ENCODE peak calls at places on chromosome 1, in four cellular contexts. One of them, this sample, is unnamed.

GRCh38 chr1:6645022-6645421 is 20.4 kb downstream of the THAP3 start:
- DNase-seq in left lung: no peak
- DNase-seq in CD8-positive, alpha-beta memory T cell: no peak
- DNase-seq in fibroblast of lung: no peak
- DNase-seq in this sample: no peak

GRCh38 chr1:222618880-222619321 is 1.0 kb downstream of the MIA3 start:
- DNase-seq in left lung: peak; percentile 36
- DNase-seq in CD8-positive, alpha-beta memory T cell: no peak
- DNase-seq in fibroblast of lung: peak; percentile 35
- DNase-seq in this sample: no peak

GRCh38 chr1:168531605-168532345 is 12.0 kb downstream of the XCL2 start:
- DNase-seq in fibroblast of lung: no peak
- DNase-seq in left lung: no peak
- DNase-seq in CD8-positive, alpha-beta memory T cell: peak; percentile 56
- DNase-seq in this sample: no peak

GRCh38 chr1:214006845-214007244 is 19.1 kb downstream of the PROX1 start:
- DNase-seq in left lung: no peak
- DNase-seq in CD8-positive, alpha-beta memory T cell: no peak
- DNase-seq in fibroblast of lung: no peak
- DNase-seq in this sample: no peak

GRCh38 chr1:42747125-42747524 is 7.1 kb upstream of the CLDN19 start:
- DNase-seq in CD8-positive, alpha-beta memory T cell: peak; percentile 33
- DNase-seq in fibroblast of lung: peak; percentile 20
- DNase-seq in left lung: no peak
- DNase-seq in this sample: peak; percentile 72

GRCh38 chr1:53369761-53370160 is 41.9 kb upstream of the LRP8 start:
- DNase-seq in left lung: no peak
- DNase-seq in fibroblast of lung: no peak
- DNase-seq in CD8-positive, alpha-beta memory T cell: no peak
- DNase-seq in this sample: no peak

GRCh38 chr1:221576268-221576667 is 165.6 kb downstream of the DUSP10 start:
- DNase-seq in fibroblast of lung: peak; percentile 83
- DNase-seq in left lung: no peak
- DNase-seq in CD8-positive, alpha-beta memory T cell: no peak
- DNase-seq in this sample: no peak

GRCh38 chr1:67825596-67825995 is 7.7 kb downstream of the GNG12 start:
- DNase-seq in fibroblast of lung: no peak
- DNase-seq in left lung: no peak
- DNase-seq in CD8-positive, alpha-beta memory T cell: no peak
- DNase-seq in this sample: no peak

GRCh38 chr1:231799363-231799986 is 172.9 kb downstream of the DISC1 start:
- DNase-seq in fibroblast of lung: peak; percentile 29
- DNase-seq in left lung: no peak
- DNase-seq in CD8-positive, alpha-beta memory T cell: no peak
- DNase-seq in this sample: no peak

GRCh38 chr1:162070094-162070748 is 730 bp downstream of the NOS1AP start:
- DNase-seq in CD8-positive, alpha-beta memory T cell: peak; percentile 7
- DNase-seq in fibroblast of lung: no peak
- DNase-seq in left lung: peak; percentile 51
- DNase-seq in this sample: peak; percentile 54

GRCh38 chr1:31372961-31373896 is at the start of gene FABP3:
- DNase-seq in CD8-positive, alpha-beta memory T cell: peak; percentile 10
- DNase-seq in left lung: peak; percentile 87
- DNase-seq in fibroblast of lung: peak; percentile 78
- DNase-seq in this sample: peak; percentile 90

GRCh38 chr1:159752135-159752580 is 28.6 kb upstream of the DUSP23 start:
- DNase-seq in fibroblast of lung: peak; percentile 65
- DNase-seq in left lung: peak; percentile 75
- DNase-seq in CD8-positive, alpha-beta memory T cell: no peak
- DNase-seq in this sample: peak; percentile 73

GRCh38 chr1:154326546-154327465 is 1.5 kb downstream of the ATP8B2 start:
- DNase-seq in CD8-positive, alpha-beta memory T cell: no peak
- DNase-seq in left lung: no peak
- DNase-seq in fibroblast of lung: peak; percentile 93
- DNase-seq in this sample: peak; percentile 83

GRCh38 chr1:58431847-58432246 is 114.7 kb downstream of the OMA1 start:
- DNase-seq in fibroblast of lung: no peak
- DNase-seq in CD8-positive, alpha-beta memory T cell: no peak
- DNase-seq in left lung: no peak
- DNase-seq in this sample: no peak

GRCh38 chr1:89757532-89757931 is 63.3 kb upstream of the LRRC8D start:
- DNase-seq in left lung: peak; percentile 69
- DNase-seq in CD8-positive, alpha-beta memory T cell: peak; percentile 59
- DNase-seq in fibroblast of lung: peak; percentile 53
- DNase-seq in this sample: peak; percentile 39

GRCh38 chr1:211259596-211260126 is 495 bp downstream of the RCOR3 start:
- DNase-seq in CD8-positive, alpha-beta memory T cell: no peak
- DNase-seq in left lung: peak; percentile 77
- DNase-seq in fibroblast of lung: peak; percentile 69
- DNase-seq in this sample: peak; percentile 82

GRCh38 chr1:204431310-204432184 is 19.9 kb upstream of the PPP1R15B start:
- DNase-seq in fibroblast of lung: peak; percentile 88
- DNase-seq in CD8-positive, alpha-beta memory T cell: peak; percentile 66
- DNase-seq in left lung: peak; percentile 80
- DNase-seq in this sample: peak; percentile 91

GRCh38 chr1:241375906-241376305 is 18.9 kb upstream of the RGS7 start:
- DNase-seq in fibroblast of lung: peak; percentile 8
- DNase-seq in left lung: no peak
- DNase-seq in CD8-positive, alpha-beta memory T cell: no peak
- DNase-seq in this sample: no peak

GRCh38 chr1:154969741-154970452 is 650 bp downstream of the SHC1 start:
- DNase-seq in CD8-positive, alpha-beta memory T cell: no peak
- DNase-seq in left lung: no peak
- DNase-seq in fibroblast of lung: no peak
- DNase-seq in this sample: peak; percentile 46

GRCh38 chr1:164602480-164603093 is 43.6 kb downstream of the PBX1 start:
- DNase-seq in fibroblast of lung: peak; percentile 59
- DNase-seq in CD8-positive, alpha-beta memory T cell: no peak
- DNase-seq in left lung: peak; percentile 66
- DNase-seq in this sample: peak; percentile 73

GRCh38 chr1:157156058-157156541 is 17.9 kb upstream of the ETV3 start:
- DNase-seq in fibroblast of lung: peak; percentile 56
- DNase-seq in CD8-positive, alpha-beta memory T cell: peak; percentile 68
- DNase-seq in left lung: peak; percentile 79
- DNase-seq in this sample: peak; percentile 74

GRCh38 chr1:209363112-209363511 is 220.4 kb upstream of the CAMK1G start:
- DNase-seq in left lung: no peak
- DNase-seq in fibroblast of lung: no peak
- DNase-seq in CD8-positive, alpha-beta memory T cell: no peak
- DNase-seq in this sample: no peak

GRCh38 chr1:34781071-34781843 is at the start of gene GJB3:
- DNase-seq in CD8-positive, alpha-beta memory T cell: no peak
- DNase-seq in left lung: peak; percentile 29
- DNase-seq in fibroblast of lung: no peak
- DNase-seq in this sample: peak; percentile 30

GRCh38 chr1:216346521-216346920 is 76.7 kb downstream of the USH2A start:
- DNase-seq in CD8-positive, alpha-beta memory T cell: no peak
- DNase-seq in fibroblast of lung: no peak
- DNase-seq in left lung: no peak
- DNase-seq in this sample: no peak

GRCh38 chr1:39434797-39435395 is 56.5 kb upstream of the BMP8A start:
- DNase-seq in CD8-positive, alpha-beta memory T cell: no peak
- DNase-seq in left lung: no peak
- DNase-seq in fibroblast of lung: no peak
- DNase-seq in this sample: no peak

GRCh38 chr1:36650200-36651065 is 167.7 kb upstream of the CSF3R start:
- DNase-seq in left lung: peak; percentile 37
- DNase-seq in CD8-positive, alpha-beta memory T cell: peak; percentile 19
- DNase-seq in fibroblast of lung: peak; percentile 25
- DNase-seq in this sample: peak; percentile 59

GRCh38 chr1:83818916-83819315 is 180.0 kb downstream of the TTLL7 start:
- DNase-seq in fibroblast of lung: peak; percentile 79
- DNase-seq in CD8-positive, alpha-beta memory T cell: no peak
- DNase-seq in left lung: peak; percentile 33
- DNase-seq in this sample: no peak

GRCh38 chr1:184840596-184840995 is 85.9 kb upstream of the EDEM3 start:
- DNase-seq in fibroblast of lung: no peak
- DNase-seq in CD8-positive, alpha-beta memory T cell: peak; percentile 6
- DNase-seq in left lung: no peak
- DNase-seq in this sample: no peak

GRCh38 chr1:8023995-8024313 is 2.2 kb downstream of the ERRFI1 start:
- DNase-seq in fibroblast of lung: no peak
- DNase-seq in left lung: no peak
- DNase-seq in CD8-positive, alpha-beta memory T cell: no peak
- DNase-seq in this sample: no peak
- H3K4me3 ChIP-seq in fibroblast of lung: peak overlapping the region; percentile 25
- H3K4me3 ChIP-seq in left lung: peak overlapping the region; percentile 74
- H3K4me3 ChIP-seq in CD8-positive, alpha-beta memory T cell: no peak overlapping the region
- H3K4me3 ChIP-seq in this sample: peak overlapping the region; percentile 74

DNA sequence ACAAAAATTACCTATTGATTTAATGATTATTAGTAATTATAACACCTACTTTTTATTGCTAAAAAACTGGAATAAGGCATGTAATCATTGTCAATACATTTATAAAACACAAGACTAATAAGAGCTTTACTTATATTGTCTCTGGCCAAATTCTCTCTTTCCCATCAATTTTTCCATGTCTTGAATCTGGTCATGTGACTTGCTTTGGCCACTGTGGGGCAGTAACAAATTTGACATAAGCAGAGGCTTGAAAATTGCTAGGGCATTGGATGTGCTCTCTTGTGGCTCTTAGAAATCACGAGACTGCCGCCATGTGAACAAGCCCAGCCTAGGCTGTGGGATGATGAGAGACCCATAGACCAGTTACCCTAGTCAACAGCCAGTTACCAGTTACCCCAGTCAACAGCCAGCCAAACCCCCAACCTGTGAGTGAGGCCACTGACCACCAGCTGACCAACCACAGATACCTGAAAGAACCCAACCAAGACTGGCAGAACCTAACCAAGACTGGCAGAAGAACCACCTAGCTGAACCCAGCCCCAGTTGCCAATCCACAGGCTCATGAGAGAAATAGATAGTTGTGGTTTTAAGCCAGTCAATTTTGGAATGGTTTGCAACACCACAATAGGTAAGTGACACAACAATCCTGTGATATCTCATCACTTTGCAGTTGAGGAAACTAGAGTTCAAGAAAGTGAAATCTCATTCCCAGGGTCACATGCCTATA is 8.8 kb downstream of the KLHDC7A start:
- DNase-seq in CD8-positive, alpha-beta memory T cell: no peak
- DNase-seq in left lung: no peak
- DNase-seq in fibroblast of lung: no peak
- DNase-seq in this sample: no peak
- H3K4me3 ChIP-seq in CD8-positive, alpha-beta memory T cell: no peak overlapping the region
- H3K4me3 ChIP-seq in left lung: no peak overlapping the region
- H3K4me3 ChIP-seq in fibroblast of lung: no peak overlapping the region
- H3K4me3 ChIP-seq in this sample: no peak overlapping the region

DNA sequence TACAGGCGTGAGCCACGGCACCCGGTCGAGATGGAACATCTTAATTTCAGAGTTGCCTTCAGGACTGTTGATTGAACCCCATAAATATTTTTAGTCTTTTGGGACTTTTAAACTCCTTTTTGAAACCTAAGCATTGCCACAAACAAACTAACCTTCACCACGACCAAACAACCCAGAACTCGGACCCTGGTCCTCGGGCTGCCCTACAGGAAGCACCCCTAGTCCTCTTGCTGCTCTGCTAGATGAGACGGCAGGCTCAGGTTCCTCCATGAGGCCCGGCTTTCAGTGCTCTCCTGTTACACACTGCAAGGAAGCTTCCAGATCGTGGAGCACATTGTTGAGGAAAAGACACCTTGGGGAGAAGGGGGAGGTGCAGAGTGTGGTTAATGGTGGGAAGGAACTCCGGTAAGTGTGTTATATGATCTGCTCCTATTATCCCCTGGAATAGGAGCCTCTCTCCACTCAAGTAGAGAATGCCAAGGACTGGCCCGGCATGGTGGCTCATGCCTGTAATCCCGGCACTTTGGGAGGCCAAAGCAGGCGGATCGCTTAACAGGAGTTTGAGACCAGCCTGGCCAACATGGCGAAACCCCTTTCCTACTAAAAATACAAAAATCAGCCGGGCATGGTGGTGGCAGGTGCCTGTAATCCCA is 5.7 kb downstream of the EPHX1 start:
- DNase-seq in CD8-positive, alpha-beta memory T cell: no peak
- DNase-seq in fibroblast of lung: no peak
- DNase-seq in left lung: no peak
- DNase-seq in this sample: no peak
- H3K4me3 ChIP-seq in CD8-positive, alpha-beta memory T cell: no peak overlapping the region
- H3K4me3 ChIP-seq in fibroblast of lung: no peak overlapping the region
- H3K4me3 ChIP-seq in left lung: no peak overlapping the region
- H3K4me3 ChIP-seq in this sample: no peak overlapping the region

GRCh38 chr1:1430114-1430982 is 5.1 kb upstream of the VWA1 start:
- DNase-seq in CD8-positive, alpha-beta memory T cell: no peak
- DNase-seq in fibroblast of lung: peak; percentile 75
- DNase-seq in left lung: peak; percentile 71
- DNase-seq in this sample: peak; percentile 90

GRCh38 chr1:1432951-1433803 is 2.3 kb upstream of the VWA1 start:
- DNase-seq in fibroblast of lung: no peak
- DNase-seq in left lung: peak; percentile 91
- DNase-seq in CD8-positive, alpha-beta memory T cell: no peak
- DNase-seq in this sample: peak; percentile 76

GRCh38 chr1:1431006-1431844 is 4.3 kb upstream of the VWA1 start:
- DNase-seq in CD8-positive, alpha-beta memory T cell: no peak
- DNase-seq in fibroblast of lung: no peak
- DNase-seq in left lung: no peak
- DNase-seq in this sample: no peak

GRCh38 chr1:1432566-1432950 is 2.9 kb upstream of the VWA1 start:
- DNase-seq in left lung: no peak
- DNase-seq in fibroblast of lung: no peak
- DNase-seq in CD8-positive, alpha-beta memory T cell: no peak
- DNase-seq in this sample: no peak

GRCh38 chr1:1431845-1432565 is 3.5 kb upstream of the VWA1 start:
- DNase-seq in fibroblast of lung: peak; percentile 41
- DNase-seq in left lung: peak; percentile 82
- DNase-seq in CD8-positive, alpha-beta memory T cell: no peak
- DNase-seq in this sample: peak; percentile 90
- H3K4me3 ChIP-seq in fibroblast of lung: no peak overlapping the region
- H3K4me3 ChIP-seq in left lung: no peak overlapping the region
- H3K4me3 ChIP-seq in CD8-positive, alpha-beta memory T cell: no peak overlapping the region
- H3K4me3 ChIP-seq in this sample: peak overlapping the region; percentile 32

This sample was measured in psoas muscle.